ENCODE peak calls at places on chromosomes 2 and 18, in four cellular contexts. P, A, J and S are unnamed samples.

GRCh38 chr2:85240055-85240454 is 87.7 kb downstream of the TGOLN2 start:
- DNase-seq in A (no peak), J (no peak), P (no peak), S (no peak)

GRCh38 chr18:47832348-47832747 is 98.1 kb downstream of the SMAD2 start:
- DNase-seq in J (no peak), P (no peak), A (peak), S (peak)

GRCh38 chr2:233481368-233482142 is 85.0 kb downstream of the USP40 start:
- DNase-seq in A (no peak), P (no peak), J (no peak), S (peak)

GRCh38 chr2:190927257-190927656 is 46.6 kb downstream of the GLS start:
- DNase-seq in A (no peak), P (no peak), J (no peak), S (peak)

GRCh38 chr2:53562407-53562806 is 205.2 kb upstream of the CHAC2 start:
- DNase-seq in J (no peak), A (no peak), P (no peak), S (no peak)

GRCh38 chr2:127153691-127154158 is 46.8 kb upstream of the BIN1 start:
- DNase-seq in A (peak), P (no peak), J (no peak), S (peak)

GRCh38 chr2:119674711-119675500 is 4.1 kb upstream of the TMEM177 start:
- DNase-seq in J (no peak), P (no peak), A (no peak), S (no peak)

GRCh38 chr2:128607981-128608506 is 289.4 kb upstream of the HS6ST1 start:
- DNase-seq in J (no peak), A (no peak), P (peak), S (no peak)

DNA sequence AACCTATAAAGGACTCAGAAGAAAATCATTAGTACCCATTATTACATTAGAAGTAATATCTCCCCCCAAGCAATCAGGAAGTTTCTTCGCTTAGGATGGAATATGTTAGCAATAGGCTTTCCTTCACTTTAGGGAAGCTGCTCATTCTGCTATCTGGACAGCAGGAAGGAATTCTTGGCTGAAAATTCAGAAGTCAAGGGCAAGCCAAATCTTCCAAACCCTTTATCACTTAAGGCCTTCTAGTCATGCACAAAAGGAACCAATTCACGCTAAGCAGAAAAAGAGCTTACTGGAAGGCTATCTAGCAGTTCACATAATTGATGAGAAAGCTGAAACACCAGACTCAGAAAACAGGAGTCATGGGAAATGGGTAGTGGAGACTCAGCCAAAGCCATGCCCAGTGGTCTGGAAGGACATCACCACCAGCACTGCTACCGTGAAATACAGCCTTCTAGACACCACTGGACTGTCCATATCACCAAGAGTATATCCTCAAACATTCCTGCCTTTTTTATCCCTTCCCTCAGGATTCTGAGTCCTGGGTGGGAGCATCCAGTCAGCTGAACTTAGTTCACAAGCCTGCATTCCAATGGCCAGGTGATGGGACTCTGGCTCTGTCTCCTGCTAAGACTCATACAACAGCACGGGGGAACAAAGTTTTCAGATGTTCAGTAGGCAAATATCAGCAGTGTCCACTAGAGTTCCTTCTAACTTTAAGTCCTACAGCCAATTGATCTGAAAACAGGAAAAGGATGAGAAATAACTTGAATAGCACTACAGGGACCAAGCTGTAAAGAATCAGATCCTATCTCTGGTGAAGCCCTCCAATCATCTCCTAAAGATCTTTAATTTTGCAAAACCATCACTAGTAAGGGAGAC is 14.8 kb upstream of the ADAM17 start:
- DNase-seq in P (no peak), J (no peak), A (no peak), S (peak)
- TF ChIP-seq CTCF in P (no peak), J (no peak), A (peak), S (peak)

GRCh38 chr18:58493516-58494253 is 135.2 kb downstream of the ALPK2 start:
- DNase-seq in P (peak), A (peak), J (peak), S (peak)
- TF ChIP-seq CTCF in P (peak), A (peak), J (peak), S (peak)

GRCh38 chr2:138658187-138658894 is 121.8 kb downstream of the NXPH2 start:
- DNase-seq in J (no peak), P (no peak), A (no peak), S (no peak)
- TF ChIP-seq CTCF in J (no peak), P (no peak), A (no peak), S (no peak)

DNA sequence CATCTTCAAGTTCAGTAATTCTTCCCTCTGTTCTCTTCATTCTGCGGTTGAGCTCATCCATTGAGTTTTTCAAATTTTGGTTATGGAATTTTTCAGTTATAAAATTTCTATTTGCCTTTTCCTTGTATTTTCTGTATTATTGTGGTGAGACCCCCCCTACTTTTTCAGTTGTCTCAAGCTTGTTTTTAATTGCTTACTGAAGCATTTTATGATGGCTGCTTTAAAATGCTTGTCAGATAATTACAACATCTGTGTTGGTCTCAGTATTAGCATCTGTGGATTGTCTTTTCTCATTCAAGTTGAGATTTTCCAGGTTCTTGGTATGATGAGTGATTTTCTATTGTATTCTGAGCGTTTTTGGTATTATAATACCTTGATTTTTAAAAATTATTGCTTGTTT is 121.2 kb upstream of the REV1 start:
- DNase-seq in A (no peak), J (no peak), P (no peak), S (no peak)
- TF ChIP-seq CTCF in A (no peak), J (no peak), P (no peak), S (no peak)